ENCODE peak calls at places on chromosomes 6 and 20, in nine cellular contexts. Z, X, R, U, A, L, D, H and G are unnamed samples.

GRCh38 chr6:3393796-3394195 is 63.1 kb downstream of the SLC22A23 start:
- DNase-seq in Z (no peak), X (no peak), R (no peak), U (no peak), A (no peak), L (no peak), D (no peak), H (no peak), G (no peak)

GRCh38 chr6:12842126-12842525 is 125.6 kb downstream of the PHACTR1 start:
- DNase-seq in Z (no peak), X (peak; percentile 20), R (no peak), U (no peak), A (no peak), L (no peak), D (no peak), H (no peak), G (no peak)

GRCh38 chr20:6925744-6926278 is 158.3 kb downstream of the BMP2 start:
- DNase-seq in Z (no peak), X (no peak), R (no peak), U (no peak), A (no peak), L (no peak), D (no peak), H (no peak), G (no peak)

GRCh38 chr6:108660251-108660650 is 99.5 kb downstream of the FOXO3 start:
- DNase-seq in Z (no peak), X (no peak), R (no peak), U (peak; percentile 19), A (no peak), L (no peak), D (no peak), H (no peak), G (no peak)

GRCh38 chr20:29878281-29878741 is 1379.2 kb upstream of the DEFB115 start:
- DNase-seq in Z (no peak), X (no peak), R (no peak), U (no peak), A (no peak), L (peak; percentile 17), D (peak; percentile 78), H (no peak), G (no peak)

GRCh38 chr6:93248591-93248990 is 170.8 kb downstream of the EPHA7 start:
- DNase-seq in Z (no peak), X (no peak), R (no peak), U (no peak), A (no peak), L (no peak), D (no peak), H (no peak), G (no peak)

GRCh38 chr20:61953037-61953788 is 112.5 kb downstream of the TAF4 start:
- DNase-seq in Z (no peak), X (no peak), R (no peak), U (no peak), A (no peak), L (no peak), D (no peak), H (no peak), G (no peak)

GRCh38 chr6:20770776-20771175 is 236.5 kb downstream of the CDKAL1 start:
- DNase-seq in Z (no peak), X (no peak), R (no peak), U (no peak), A (no peak), L (no peak), D (no peak), H (no peak), G (no peak)

GRCh38 chr6:38460216-38460615 is 179.5 kb downstream of the BTBD9 start:
- DNase-seq in Z (peak; percentile 86), X (no peak), R (no peak), U (peak; percentile 40), A (no peak), L (no peak), D (no peak), H (no peak), G (no peak)

GRCh38 chr6:156977527-156978291 is 200.5 kb downstream of the ARID1B start:
- DNase-seq in Z (peak; percentile 58), X (no peak), R (no peak), U (no peak), A (no peak), L (no peak), D (peak; percentile 55), H (no peak), G (no peak)

GRCh38 chr6:87700729-87701675 is 1.0 kb downstream of the AKIRIN2 start:
- DNase-seq in Z (peak; percentile 53), X (peak; percentile 76), R (no peak), U (peak; percentile 86), A (peak; percentile 17), L (peak; percentile 54), D (peak; percentile 65), H (no peak), G (no peak)

GRCh38 chr20:17691758-17692157 is 8.0 kb upstream of the BANF2 start:
- DNase-seq in Z (no peak), X (no peak), R (no peak), U (no peak), A (no peak), L (no peak), D (no peak), H (no peak), G (peak; percentile 11)

GRCh38 chr20:14384820-14385740 is 47.7 kb upstream of the FLRT3 start:
- DNase-seq in Z (no peak), X (no peak), R (no peak), U (no peak), A (no peak), L (no peak), D (no peak), H (no peak), G (no peak)

GRCh38 chr20:10280016-10280908 is 61.6 kb downstream of the SNAP25 start:
- DNase-seq in Z (peak; percentile 22), X (peak; percentile 66), R (no peak), U (peak; percentile 27), A (no peak), L (no peak), D (no peak), H (no peak), G (no peak)

GRCh38 chr6:140833396-140833795 is 1299.3 kb upstream of the GJE1 start:
- DNase-seq in Z (no peak), X (no peak), R (no peak), U (no peak), A (no peak), L (no peak), D (no peak), H (no peak), G (no peak)

GRCh38 chr20:676967-677366 is 1.4 kb upstream of the SCRT2 start:
- DNase-seq in Z (no peak), X (no peak), R (no peak), U (no peak), A (no peak), L (no peak), D (no peak), H (no peak), G (no peak)

GRCh38 chr20:1893721-1894470 is 1.3 kb upstream of the SIRPA start:
- DNase-seq in Z (no peak), X (no peak), R (no peak), U (no peak), A (no peak), L (no peak), D (no peak), H (no peak), G (no peak)

GRCh38 chr6:17589402-17590116 is 10.5 kb upstream of the FAM8A1 start:
- DNase-seq in Z (peak; percentile 60), X (peak; percentile 91), R (no peak), U (peak; percentile 77), A (no peak), L (no peak), D (no peak), H (no peak), G (no peak)

GRCh38 chr6:46490425-46491200 is 636 bp downstream of the RCAN2 start:
- DNase-seq in Z (no peak), X (peak; percentile 8), R (no peak), U (no peak), A (no peak), L (peak; percentile 17), D (peak; percentile 42), H (no peak), G (peak; percentile 78)

GRCh38 chr6:38157905-38158304 is 338.4 kb downstream of the ZFAND3 start:
- DNase-seq in Z (no peak), X (no peak), R (no peak), U (no peak), A (no peak), L (no peak), D (no peak), H (no peak), G (no peak)

GRCh38 chr6:21396313-21396712 is 197.2 kb upstream of the SOX4 start:
- DNase-seq in Z (no peak), X (peak; percentile 58), R (no peak), U (peak; percentile 9), A (no peak), L (no peak), D (no peak), H (no peak), G (no peak)

GRCh38 chr6:142893088-142893487 is 51.9 kb downstream of the HIVEP2 start:
- DNase-seq in Z (no peak), X (peak; percentile 68), R (no peak), U (peak; percentile 29), A (no peak), L (no peak), D (no peak), H (no peak), G (no peak)

GRCh38 chr6:3252861-3253596 is 5.7 kb upstream of the PSMG4 start:
- DNase-seq in Z (no peak), X (no peak), R (no peak), U (no peak), A (no peak), L (no peak), D (no peak), H (no peak), G (no peak)

GRCh38 chr20:4158466-4159050 is 143.2 kb upstream of the RNF24 start:
- DNase-seq in Z (no peak), X (no peak), R (no peak), U (no peak), A (no peak), L (no peak), D (no peak), H (no peak), G (no peak)

GRCh38 chr6:150410906-150411305 is 42.1 kb downstream of the IYD start:
- DNase-seq in Z (no peak), X (peak; percentile 26), R (no peak), U (no peak), A (no peak), L (no peak), D (no peak), H (no peak), G (no peak)

GRCh38 chr6:134379086-134379485 is 61.2 kb upstream of the SGK1 start:
- DNase-seq in Z (no peak), X (no peak), R (no peak), U (no peak), A (peak; percentile 5), L (peak; percentile 15), D (no peak), H (no peak), G (no peak)

GRCh38 chr6:37514377-37514776 is 14.7 kb upstream of the CCDC167 start:
- DNase-seq in Z (no peak), X (peak; percentile 65), R (no peak), U (no peak), A (peak; percentile 36), L (no peak), D (no peak), H (no peak), G (no peak)

GRCh38 chr6:43735642-43736199 is 34.3 kb upstream of the VEGFA start:
- DNase-seq in Z (no peak), X (no peak), R (no peak), U (no peak), A (no peak), L (no peak), D (no peak), H (no peak), G (no peak)

GRCh38 chr6:96899019-96899418 is 1.3 kb upstream of the NDUFAF4 start:
- DNase-seq in Z (no peak), X (peak; percentile 32), R (no peak), U (peak; percentile 30), A (no peak), L (no peak), D (peak; percentile 20), H (no peak), G (no peak)

GRCh38 chr6:25144919-25145318 is 134.3 kb upstream of the CARMIL1 start:
- DNase-seq in Z (no peak), X (no peak), R (no peak), U (no peak), A (no peak), L (no peak), D (no peak), H (no peak), G (no peak)

GRCh38 chr6:83152913-83153312 is 40.2 kb downstream of the PGM3 start:
- DNase-seq in Z (no peak), X (no peak), R (no peak), U (no peak), A (no peak), L (no peak), D (no peak), H (no peak), G (no peak)